ENCODE peak calls at places on chromosomes 16 and 17, in seven cellular contexts. Z, H, Y, D, Q, G and B are unnamed samples.
A peak's percentile ranks its signal among the peaks of the same experiment; 100 is the strongest.

GRCh38 chr17:16068323-16068722 is 68.7 kb downstream of the TTC19 start:
- DNase-seq in H (no peak), Y (no peak), Z (no peak), Q (no peak), G (no peak), D (no peak), B (no peak)

GRCh38 chr17:66951605-66951953 is 12.9 kb upstream of the CACNG4 start:
- DNase-seq in H (no peak), D (no peak), Q (no peak), Z (no peak), G (no peak), Y (no peak), B (no peak)

GRCh38 chr17:49180303-49180702 is 30.1 kb downstream of the GNGT2 start:
- DNase-seq in D (peak; percentile 52), Q (peak; percentile 55), G (peak; percentile 67), H (peak; percentile 66), Z (no peak), Y (peak; percentile 74), B (peak; percentile 59)

GRCh38 chr17:30086896-30087295 is 29.7 kb upstream of the NSRP1 start:
- DNase-seq in G (no peak), H (no peak), Y (no peak), Z (no peak), D (no peak), Q (no peak), B (no peak)

GRCh38 chr16:17555176-17555575 is 84.4 kb upstream of the XYLT1 start:
- DNase-seq in Y (no peak), G (no peak), Q (no peak), H (no peak), Z (no peak), D (no peak), B (no peak)

GRCh38 chr16:53482123-53482522 is 20.9 kb downstream of the AKTIP start:
- DNase-seq in D (no peak), G (no peak), Y (no peak), Z (peak; percentile 21), Q (no peak), H (no peak), B (no peak)

GRCh38 chr17:16987830-16988601 is 16.1 kb upstream of the TNFRSF13B start:
- DNase-seq in Y (no peak), H (peak; percentile 27), Q (peak; percentile 76), Z (peak; percentile 95), D (peak; percentile 37), G (peak; percentile 70), B (peak; percentile 35)

GRCh38 chr16:19583665-19584300 is 28.3 kb downstream of the VPS35L start:
- DNase-seq in Y (peak; percentile 35), Z (no peak), H (peak; percentile 56), D (peak; percentile 73), Q (no peak), G (no peak), B (no peak)

GRCh38 chr17:82932146-82933005 is 92.6 kb upstream of the ZNF750 start:
- DNase-seq in D (no peak), Y (no peak), G (peak; percentile 7), Q (no peak), H (no peak), Z (no peak), B (no peak)

GRCh38 chr17:71727292-71727691 is 393.5 kb upstream of the SOX9 start:
- DNase-seq in H (no peak), G (no peak), D (no peak), Y (no peak), Q (no peak), Z (no peak), B (no peak)

GRCh38 chr16:35711958-35712357 is 2252.5 kb downstream of the TP53TG3F start:
- DNase-seq in G (no peak), Q (no peak), Y (no peak), Z (no peak), D (no peak), H (no peak), B (no peak)

GRCh38 chr17:59893617-59894100 is 738 bp downstream of the RPS6KB1 start:
- DNase-seq in D (peak; percentile 74), Q (peak; percentile 41), G (no peak), H (peak; percentile 67), Y (no peak), Z (no peak), B (no peak)

GRCh38 chr16:11560701-11561439 is 25.8 kb downstream of the LITAF start:
- DNase-seq in D (no peak), G (no peak), Z (no peak), Q (no peak), H (peak; percentile 31), Y (no peak), B (peak; percentile 86)

GRCh38 chr16:27760845-27761176 is 210.9 kb downstream of the KATNIP start:
- DNase-seq in D (no peak), Z (no peak), Y (no peak), H (no peak), G (no peak), Q (no peak), B (no peak)

GRCh38 chr17:60863892-60864673 is 186.4 kb downstream of the BCAS3 start:
- DNase-seq in G (no peak), Q (no peak), Y (no peak), H (no peak), D (no peak), Z (no peak), B (no peak)

GRCh38 chr17:4785311-4786110 is 653 bp downstream of the VMO1 start:
- DNase-seq in Y (no peak), Z (no peak), G (no peak), D (no peak), Q (no peak), H (no peak), B (no peak)

GRCh38 chr16:54453863-54454262 is 167.3 kb upstream of the IRX3 start:
- DNase-seq in D (no peak), Q (peak; percentile 42), G (no peak), H (no peak), Z (no peak), Y (no peak), B (no peak)

GRCh38 chr16:87464691-87465300 is 28.0 kb downstream of the ZCCHC14 start:
- DNase-seq in G (peak; percentile 61), Z (peak; percentile 94), Q (peak; percentile 84), H (no peak), D (peak; percentile 49), Y (no peak), B (no peak)

GRCh38 chr17:39926588-39927100 is 757 bp downstream of the ORMDL3 start:
- DNase-seq in Y (no peak), G (peak; percentile 33), D (peak; percentile 33), Z (no peak), Q (peak; percentile 43), H (peak; percentile 71), B (peak; percentile 77)

GRCh38 chr16:77987772-77988171 is 34.6 kb upstream of the CLEC3A start:
- DNase-seq in H (no peak), Z (no peak), D (no peak), Q (no peak), G (no peak), Y (no peak), B (no peak)

DNA sequence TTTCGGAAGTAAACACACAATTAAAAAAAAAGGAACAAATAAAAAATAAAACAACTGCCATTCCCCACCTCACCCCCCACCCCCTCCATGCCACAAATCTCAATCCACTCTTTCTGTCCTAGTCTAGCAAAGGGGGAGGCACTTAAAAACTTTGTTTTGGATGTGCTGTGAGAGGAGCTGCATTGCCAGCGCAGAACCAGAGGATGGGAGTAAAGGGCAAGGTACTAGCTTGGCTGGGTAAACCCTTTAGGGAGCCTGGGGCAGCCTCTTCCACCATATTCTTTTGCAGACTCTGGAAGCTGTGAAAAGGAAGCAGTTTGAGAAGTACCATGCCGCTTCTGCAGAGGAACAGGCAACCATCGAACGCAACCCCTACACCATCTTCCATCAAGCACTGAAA is 1.4 kb downstream of the MRPS7 start:
- DNase-seq in D (no peak), Z (no peak), G (no peak), H (no peak), Y (no peak), Q (no peak), B (no peak)
- H3K4me3 ChIP-seq in D (peak overlapping the region; percentile 91), Z (peak overlapping the region; percentile 78), G (peak overlapping the region; percentile 93), H (peak overlapping the region; percentile 85), Y (peak overlapping the region; percentile 97), Q (no peak overlapping the region), B (no peak overlapping the region)

DNA sequence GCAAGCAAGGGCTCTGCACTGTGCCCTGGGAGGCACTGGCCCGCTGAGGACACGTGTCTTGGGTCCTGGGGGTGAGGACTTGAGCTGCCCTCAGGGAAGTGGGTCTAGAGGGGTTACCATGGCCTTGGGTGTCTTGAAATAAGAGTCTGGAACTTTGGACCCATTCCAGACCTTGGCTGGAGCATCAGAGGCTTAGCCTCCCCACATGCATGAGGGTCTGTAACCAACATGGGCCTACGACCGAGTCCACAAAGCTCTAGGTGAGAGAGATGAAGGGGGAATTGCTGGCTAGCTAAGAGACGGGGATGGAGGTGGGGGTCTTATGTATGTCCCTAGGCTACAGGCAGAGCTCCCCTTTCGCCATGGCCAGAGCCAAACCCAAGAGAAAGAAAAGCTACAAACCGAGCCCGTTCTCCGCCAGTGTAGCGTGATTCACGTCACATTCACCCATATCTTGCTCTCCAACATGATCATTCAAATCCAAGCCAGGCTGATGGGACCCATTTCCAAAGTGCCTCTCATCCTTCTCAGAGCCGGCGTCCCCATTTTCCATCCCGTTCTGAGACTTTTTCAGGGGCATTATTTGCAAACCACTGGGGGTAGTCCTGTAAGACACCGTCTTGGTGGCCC is 120.1 kb downstream of the CDYL2 start:
- DNase-seq in Y (no peak), D (no peak), H (no peak), Z (peak; percentile 55), Q (no peak), G (no peak), B (no peak)
- H3K9me3 ChIP-seq in Y (no peaks in the 10 kb centered on the region), D (no peaks in the 10 kb centered on the region), H (no peaks in the 10 kb centered on the region), Z (no peaks in the 10 kb centered on the region), Q (no peaks in the 10 kb centered on the region), G (peaks cover 3% of the 10 kb centered on the region), B (no peaks in the 10 kb centered on the region)

DNA sequence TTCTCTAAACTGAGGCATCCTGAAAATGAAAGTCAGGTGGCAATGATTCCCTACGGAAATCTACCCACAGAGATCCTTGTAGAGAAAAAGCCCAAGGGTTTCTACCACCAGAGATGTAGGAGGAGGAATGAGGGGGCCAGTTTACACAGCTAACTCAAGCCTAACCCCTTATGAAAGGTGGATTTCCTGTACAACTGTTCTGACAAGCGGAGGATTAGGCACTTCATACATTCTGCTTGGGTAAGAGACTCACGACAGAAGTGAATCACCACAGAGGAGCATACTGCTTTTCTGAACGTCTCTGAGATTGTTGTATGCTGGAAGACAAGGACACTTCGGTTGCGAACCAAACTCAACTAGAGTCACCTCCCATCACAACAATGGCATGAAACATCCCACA is 72.7 kb downstream of the SMG6 start:
- DNase-seq in H (no peak), Z (no peak), D (no peak), G (no peak), Q (no peak), Y (no peak), B (no peak)
- H3K27ac ChIP-seq in H (no peak overlapping the region), Z (peak overlapping the region; percentile 70), D (peak overlapping the region; percentile 49), G (peak overlapping the region; percentile 84), Q (peak overlapping the region; percentile 32), Y (no peak overlapping the region), B (no peak overlapping the region)

DNA sequence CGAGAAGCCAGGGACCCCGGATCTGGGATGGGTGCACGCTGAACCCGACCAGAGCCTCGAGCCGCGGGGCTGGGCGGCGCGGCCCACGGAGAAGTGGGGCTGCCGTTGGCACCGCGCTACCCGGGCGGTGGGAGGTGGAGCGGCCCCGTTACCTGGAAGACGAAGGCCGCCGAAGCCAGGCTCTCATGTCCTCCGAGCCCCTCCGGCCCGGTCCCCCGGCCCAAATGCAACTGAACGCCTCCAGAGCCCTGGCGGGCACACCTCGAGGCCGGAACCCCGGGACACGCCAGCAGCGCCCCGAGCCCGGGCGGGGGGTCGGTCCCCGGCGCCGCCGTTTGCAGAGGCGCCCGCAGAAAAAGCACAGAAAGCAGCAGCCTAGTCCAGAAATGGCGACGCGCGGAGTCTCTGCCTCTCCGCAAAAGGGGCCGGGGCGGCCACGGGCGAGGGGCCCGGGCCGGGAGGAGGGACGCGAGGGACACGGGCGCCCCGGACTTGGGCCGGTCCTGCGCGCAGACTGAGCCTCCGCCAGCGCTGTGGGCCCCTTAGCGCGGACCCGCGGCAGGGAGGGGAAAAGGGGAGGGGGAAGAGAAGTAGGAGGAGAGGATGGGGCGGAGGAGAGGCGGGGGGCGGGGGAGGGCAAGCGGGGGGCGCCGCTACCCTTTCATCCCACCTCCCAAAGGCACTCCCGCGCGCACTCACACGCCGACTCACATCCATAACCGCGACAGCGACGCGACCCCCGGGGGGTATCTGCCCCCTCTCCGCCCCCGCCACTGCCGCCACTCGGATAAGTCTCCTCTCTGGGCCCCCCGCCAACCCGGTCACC is 1.4 kb downstream of the AXIN2 start:
- DNase-seq in Y (no peak), Z (no peak), D (peak; percentile 76), Q (peak; percentile 54), G (peak; percentile 41), H (peak; percentile 75), B (no peak)
- H3K4me3 ChIP-seq in Y (peak overlapping the region; percentile 68), Z (no peak overlapping the region), D (peak overlapping the region; percentile 100), Q (peak overlapping the region; percentile 90), G (no peak overlapping the region), H (peak overlapping the region; percentile 95), B (peak overlapping the region; percentile 65)